ENCODE peak calls at places on chromosomes 5 and 9, in six cellular contexts. J is BJ; W is GDM1; C is stimulated activated CD4-positive, alpha-beta T cell treated with anti-CD3 and anti-CD28 coated beads, Interleukin-12 subunit alpha, Interleukin-12 subunit beta, amount 100 ng/mL, for 4 hours; Y is NCI-H524; T is PC-3. P is an unnamed sample.

GRCh38 chr9:29564564-29564963 is 1991.3 kb upstream of the C9orf72 start:
- DNase-seq in J (no peak), W (no peak), C (no peak), Y (no peak), T (peak), P (no peak)

GRCh38 chr9:36848946-36849345 is 185.1 kb downstream of the PAX5 start:
- DNase-seq in J (no peak), W (no peak), C (no peak), Y (no peak), T (no peak), P (no peak)

GRCh38 chr5:969421-969839 is 39.2 kb upstream of the NKD2 start:
- DNase-seq in J (no peak), W (no peak), C (no peak), Y (peak), T (no peak), P (no peak)

GRCh38 chr9:116980582-116980981 is 293.5 kb downstream of the TRIM32 start:
- DNase-seq in J (no peak), W (no peak), C (no peak), Y (no peak), T (no peak), P (no peak)

GRCh38 chr9:136685792-136686533 is 1.3 kb downstream of the AGPAT2 start:
- DNase-seq in J (no peak), W (no peak), C (no peak), Y (no peak), T (no peak), P (peak)

GRCh38 chr5:41083306-41083705 is 12.2 kb upstream of the MROH2B start:
- DNase-seq in J (no peak), W (no peak), C (no peak), Y (no peak), T (peak), P (no peak)

GRCh38 chr9:127628644-127629467 is 16.8 kb downstream of the STXBP1 start:
- DNase-seq in J (no peak), W (no peak), C (no peak), Y (no peak), T (no peak), P (no peak)

GRCh38 chr9:130243015-130243881 is 22.3 kb upstream of the HMCN2 start:
- DNase-seq in J (no peak), W (peak), C (peak), Y (peak), T (peak), P (peak)

GRCh38 chr9:121294866-121295661 is 27.1 kb downstream of the GSN start:
- DNase-seq in J (no peak), W (no peak), C (no peak), Y (no peak), T (no peak), P (peak)

GRCh38 chr5:143078321-143078720 is 308.1 kb downstream of the ARHGAP26 start:
- DNase-seq in J (no peak), W (no peak), C (no peak), Y (no peak), T (no peak), P (no peak)

GRCh38 chr5:139985290-139985689 is 57.8 kb downstream of the NRG2 start:
- DNase-seq in J (no peak), W (no peak), C (no peak), Y (no peak), T (peak), P (no peak)

GRCh38 chr5:176541338-176542134 is 4.3 kb upstream of the RNF44 start:
- DNase-seq in J (no peak), W (peak), C (peak), Y (no peak), T (peak), P (peak)

GRCh38 chr9:121900163-121900562 is 192.9 kb downstream of the TTLL11 start:
- DNase-seq in J (no peak), W (no peak), C (no peak), Y (no peak), T (no peak), P (no peak)

GRCh38 chr5:142421158-142421617 is 96.4 kb upstream of the SPRY4 start:
- DNase-seq in J (no peak), W (no peak), C (no peak), Y (no peak), T (no peak), P (no peak)

GRCh38 chr5:6638236-6638635 is 5.0 kb downstream of the SRD5A1 start:
- DNase-seq in J (no peak), W (no peak), C (no peak), Y (no peak), T (peak), P (peak)

GRCh38 chr5:171615201-171616001 is 170.2 kb upstream of the SMIM23 start:
- DNase-seq in J (no peak), W (no peak), C (no peak), Y (no peak), T (peak), P (no peak)

GRCh38 chr5:72151169-72151568 is 43.9 kb downstream of the MAP1B start:
- DNase-seq in J (no peak), W (no peak), C (no peak), Y (no peak), T (no peak), P (no peak)

GRCh38 chr5:55154893-55155292 is 5.1 kb upstream of the GPX8 start:
- DNase-seq in J (no peak), W (no peak), C (no peak), Y (no peak), T (peak), P (no peak)

GRCh38 chr9:22134390-22134789 is 125.3 kb upstream of the CDKN2B start:
- DNase-seq in J (no peak), W (no peak), C (no peak), Y (no peak), T (no peak), P (no peak)

GRCh38 chr5:130476325-130476724 is 572.1 kb downstream of the CHSY3 start:
- DNase-seq in J (no peak), W (no peak), C (no peak), Y (no peak), T (peak), P (peak)

GRCh38 chr9:77533678-77534077 is 114.4 kb downstream of the GNA14 start:
- DNase-seq in J (no peak), W (no peak), C (no peak), Y (no peak), T (no peak), P (no peak)

GRCh38 chr5:98872679-98873078 is 56.1 kb downstream of the CHD1 start:
- DNase-seq in J (no peak), W (no peak), C (no peak), Y (no peak), T (peak), P (no peak)

GRCh38 chr5:77641963-77642589 is 3.6 kb upstream of the OTP start:
- DNase-seq in J (no peak), W (no peak), C (no peak), Y (no peak), T (no peak), P (no peak)

GRCh38 chr9:1320041-1320440 is 269.9 kb downstream of the DMRT2 start:
- DNase-seq in J (no peak), W (no peak), C (no peak), Y (no peak), T (no peak), P (no peak)

GRCh38 chr5:136729901-136730355 is 364.6 kb upstream of the TRPC7 start:
- DNase-seq in J (peak), W (no peak), C (no peak), Y (no peak), T (peak), P (peak)

GRCh38 chr5:310941-311434 is 10.5 kb upstream of the AHRR start:
- DNase-seq in J (no peak), W (no peak), C (no peak), Y (no peak), T (peak), P (peak)

GRCh38 chr5:139488269-139488668 is 5.7 kb upstream of the STING1 start:
- DNase-seq in J (no peak), W (peak), C (no peak), Y (peak), T (no peak), P (no peak)

GRCh38 chr9:6873862-6874261 is 116.1 kb downstream of the KDM4C start:
- DNase-seq in J (no peak), W (no peak), C (no peak), Y (no peak), T (no peak), P (no peak)

GRCh38 chr5:141951341-141951781 is 6.6 kb downstream of the PCDH12 start:
- DNase-seq in J (no peak), W (no peak), C (no peak), Y (no peak), T (peak), P (peak)

GRCh38 chr9:71767421-71768321 is 642 bp downstream of the CEMIP2 start:
- DNase-seq in J (no peak), W (no peak), C (no peak), Y (no peak), T (no peak), P (peak)

GRCh38 chr9:129397335-129397734 is 219.3 kb upstream of the IER5L start:
- DNase-seq in J (no peak), W (no peak), C (no peak), Y (no peak), T (no peak), P (no peak)

GRCh38 chr5:42640835-42641234 is 115.8 kb upstream of the CCDC152 start:
- DNase-seq in J (no peak), W (no peak), C (no peak), Y (no peak), T (peak), P (no peak)

GRCh38 chr5:175885813-175886212 is 14.4 kb downstream of the CPLX2 start:
- DNase-seq in J (no peak), W (no peak), C (no peak), Y (no peak), T (peak), P (no peak)

GRCh38 chr5:16909464-16909863 is 26.6 kb downstream of the MYO10 start:
- DNase-seq in J (no peak), W (no peak), C (no peak), Y (no peak), T (no peak), P (no peak)

GRCh38 chr5:5198111-5198510 is 58.0 kb downstream of the ADAMTS16 start:
- DNase-seq in J (no peak), W (no peak), C (no peak), Y (no peak), T (no peak), P (no peak)

P was measured in HT-29.